ENCODE peak calls at places on chromosome 14, in four cellular contexts. G, M, P and X are unnamed samples.

GRCh38 chr14:49456589-49456988 is 129.6 kb downstream of the RPS29 start:
- DNase-seq in G (no peak), M (no peak), P (no peak), X (no peak)

GRCh38 chr14:56813143-56813551 is 2.9 kb upstream of the OTX2 start:
- DNase-seq in G (no peak), M (no peak), P (no peak), X (no peak)

GRCh38 chr14:23437142-23438129 is 2.0 kb upstream of the MYH7 start:
- DNase-seq in G (no peak), M (no peak), P (no peak), X (no peak)

GRCh38 chr14:74691456-74691855 is 21.4 kb downstream of the AREL1 start:
- DNase-seq in G (no peak), M (no peak), P (no peak), X (no peak)

GRCh38 chr14:33837943-33838683 is 112.8 kb downstream of the EGLN3 start:
- DNase-seq in G (no peak), M (no peak), P (no peak), X (no peak)

GRCh38 chr14:56129092-56129491 is 10.9 kb downstream of the PELI2 start:
- DNase-seq in G (no peak), M (no peak), P (no peak), X (no peak)

GRCh38 chr14:105499256-105500035 is 8.4 kb downstream of the TEDC1 start:
- DNase-seq in G (no peak), M (no peak), P (no peak), X (no peak)

GRCh38 chr14:26709019-26709418 is 111.2 kb upstream of the NOVA1 start:
- DNase-seq in G (no peak), M (no peak), P (peak; percentile 32), X (peak; percentile 35)

GRCh38 chr14:99028521-99028920 is 243.5 kb downstream of the BCL11B start:
- DNase-seq in G (no peak), M (no peak), P (no peak), X (no peak)

GRCh38 chr14:45112886-45113772 is 21.2 kb downstream of the FKBP3 start:
- DNase-seq in G (no peak), M (peak; percentile 53), P (no peak), X (no peak)

GRCh38 chr14:90496379-90496778 is 99.5 kb downstream of the CALM1 start:
- DNase-seq in G (no peak), M (no peak), P (no peak), X (no peak)

GRCh38 chr14:57078054-57078453 is 190.7 kb downstream of the EXOC5 start:
- DNase-seq in G (no peak), M (no peak), P (no peak), X (no peak)

GRCh38 chr14:37133284-37133913 is 39.0 kb downstream of the SLC25A21 start:
- DNase-seq in G (no peak), M (no peak), P (no peak), X (no peak)

DNA sequence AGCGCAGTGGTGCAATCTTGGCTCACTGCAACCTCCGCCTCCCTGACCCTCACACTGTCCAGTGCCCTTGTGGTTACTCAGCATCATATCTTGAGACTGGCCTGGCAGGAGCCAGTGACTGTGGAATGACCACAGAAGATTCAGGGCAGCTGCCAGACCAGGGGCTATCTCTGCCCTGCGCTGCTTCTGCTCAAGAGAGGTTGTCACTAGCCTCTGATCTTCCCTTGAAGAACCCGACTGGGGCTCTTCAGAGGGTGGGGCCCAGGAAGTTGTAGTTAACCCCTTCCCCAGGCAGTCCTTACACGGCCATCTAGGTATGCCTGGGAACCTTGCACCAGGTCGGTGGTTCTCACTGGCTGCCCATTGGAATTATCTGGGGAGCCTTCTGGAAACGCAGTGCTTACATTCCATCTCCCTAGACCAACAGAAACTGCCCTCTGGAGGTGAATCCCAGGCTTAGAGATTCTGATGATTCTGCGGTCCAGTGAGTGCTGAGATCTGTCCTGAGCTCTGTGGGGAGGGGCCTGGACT is 41.4 kb downstream of the PLEKHG3 start:
- DNase-seq in G (no peak), M (peak; percentile 72), P (no peak), X (no peak)
- TF ChIP-seq CTCF in G (peak; percentile 18), M (peak; percentile 61), P (peak; percentile 19), X (peak; percentile 39)

DNA sequence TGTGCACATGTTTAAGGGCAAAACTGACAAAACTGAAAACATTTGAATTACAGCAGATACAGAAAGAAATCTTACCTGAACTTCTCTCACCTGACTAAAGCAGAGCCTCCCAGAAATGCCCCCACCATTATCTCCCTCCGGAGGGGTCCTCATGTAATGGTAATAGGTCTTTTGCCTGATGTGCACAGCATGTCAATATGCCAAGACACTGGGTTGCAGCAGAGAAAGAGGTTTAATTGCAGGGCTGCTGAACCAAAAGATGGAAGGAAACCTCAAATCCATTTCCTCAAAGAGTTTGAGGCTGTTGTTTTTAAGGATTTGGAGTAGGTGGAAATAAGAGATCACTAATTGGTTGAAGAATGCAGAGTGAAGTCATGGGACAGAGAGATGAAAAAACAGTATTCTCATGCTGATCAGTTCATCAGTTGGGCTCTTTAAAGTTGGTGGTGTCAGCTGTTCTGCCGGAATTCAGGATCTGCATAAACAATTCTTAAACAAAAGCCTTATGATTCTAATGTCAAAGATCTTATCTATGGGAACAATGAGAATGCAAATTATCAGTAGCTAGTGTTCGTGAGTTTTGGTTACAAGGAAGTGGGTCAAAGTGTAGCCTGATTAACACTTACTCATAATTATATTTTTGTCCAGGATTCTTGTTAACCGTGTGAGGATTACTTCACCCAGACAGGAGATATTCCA is 18.2 kb downstream of the ANG start:
- DNase-seq in G (no peak), M (peak; percentile 8), P (no peak), X (no peak)
- H3K4me3 ChIP-seq in G (no peak overlapping the region), M (no peak overlapping the region), P (no peak overlapping the region), X (no peak overlapping the region)

GRCh38 chr14:100190126-100190525 is 30.7 kb upstream of the DEGS2 start:
- DNase-seq in G (no peak), M (no peak), P (no peak), X (no peak)

GRCh38 chr14:100192672-100193416 is 33.4 kb upstream of the DEGS2 start:
- DNase-seq in G (peak; percentile 100), M (peak; percentile 98), P (peak; percentile 93), X (peak; percentile 91)

GRCh38 chr14:100191584-100192249 is 32.3 kb upstream of the DEGS2 start:
- DNase-seq in G (no peak), M (no peak), P (no peak), X (no peak)

GRCh38 chr14:100192250-100192671 is 32.8 kb upstream of the DEGS2 start:
- DNase-seq in G (no peak), M (no peak), P (no peak), X (no peak)

GRCh38 chr14:100193417-100194357 is 34.2 kb upstream of the DEGS2 start:
- DNase-seq in G (no peak), M (no peak), P (no peak), X (no peak)
- TF ChIP-seq CTCF in G (no peak), M (no peak), P (no peak), X (no peak)

GRCh38 chr14:31877333-31877798 is 199.7 kb upstream of the ARHGAP5 start:
- DNase-seq in G (no peak), M (peak; percentile 56), P (no peak), X (no peak)
- H3K4me3 ChIP-seq in G (no peak overlapping the region), M (peak overlapping the region; percentile 40), P (no peak overlapping the region), X (no peak overlapping the region)

DNA sequence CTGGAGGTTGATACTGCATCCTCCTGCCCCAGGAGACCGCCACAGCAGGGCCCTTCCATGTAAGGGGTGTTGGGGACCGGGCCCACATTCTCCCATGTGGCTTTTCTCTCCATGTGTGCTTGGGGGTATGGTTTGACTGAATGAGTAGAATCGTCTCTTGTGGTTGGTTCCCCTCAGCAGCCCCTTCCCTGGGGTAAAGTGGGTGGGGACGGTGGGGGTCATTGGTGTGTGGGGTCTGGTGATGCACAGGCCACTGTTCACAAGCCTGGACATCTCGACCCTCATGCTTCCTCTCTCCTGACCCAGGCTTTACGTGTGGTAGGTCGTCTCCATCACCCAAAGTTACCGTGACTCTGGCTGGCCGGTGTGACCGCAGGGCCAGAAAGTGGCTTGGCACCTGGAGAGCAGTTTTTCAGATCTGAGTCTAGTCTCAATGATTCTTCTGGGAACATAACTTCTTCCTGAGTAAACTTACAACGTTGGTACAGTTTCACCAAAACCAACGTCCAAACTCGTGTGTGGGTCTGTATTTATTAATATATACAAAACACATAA is 17.7 kb downstream of the DCAF4 start:
- DNase-seq in G (no peak), M (no peak), P (no peak), X (no peak)
- TF ChIP-seq CTCF in G (no peak), M (no peak), P (no peak), X (no peak)

DNA sequence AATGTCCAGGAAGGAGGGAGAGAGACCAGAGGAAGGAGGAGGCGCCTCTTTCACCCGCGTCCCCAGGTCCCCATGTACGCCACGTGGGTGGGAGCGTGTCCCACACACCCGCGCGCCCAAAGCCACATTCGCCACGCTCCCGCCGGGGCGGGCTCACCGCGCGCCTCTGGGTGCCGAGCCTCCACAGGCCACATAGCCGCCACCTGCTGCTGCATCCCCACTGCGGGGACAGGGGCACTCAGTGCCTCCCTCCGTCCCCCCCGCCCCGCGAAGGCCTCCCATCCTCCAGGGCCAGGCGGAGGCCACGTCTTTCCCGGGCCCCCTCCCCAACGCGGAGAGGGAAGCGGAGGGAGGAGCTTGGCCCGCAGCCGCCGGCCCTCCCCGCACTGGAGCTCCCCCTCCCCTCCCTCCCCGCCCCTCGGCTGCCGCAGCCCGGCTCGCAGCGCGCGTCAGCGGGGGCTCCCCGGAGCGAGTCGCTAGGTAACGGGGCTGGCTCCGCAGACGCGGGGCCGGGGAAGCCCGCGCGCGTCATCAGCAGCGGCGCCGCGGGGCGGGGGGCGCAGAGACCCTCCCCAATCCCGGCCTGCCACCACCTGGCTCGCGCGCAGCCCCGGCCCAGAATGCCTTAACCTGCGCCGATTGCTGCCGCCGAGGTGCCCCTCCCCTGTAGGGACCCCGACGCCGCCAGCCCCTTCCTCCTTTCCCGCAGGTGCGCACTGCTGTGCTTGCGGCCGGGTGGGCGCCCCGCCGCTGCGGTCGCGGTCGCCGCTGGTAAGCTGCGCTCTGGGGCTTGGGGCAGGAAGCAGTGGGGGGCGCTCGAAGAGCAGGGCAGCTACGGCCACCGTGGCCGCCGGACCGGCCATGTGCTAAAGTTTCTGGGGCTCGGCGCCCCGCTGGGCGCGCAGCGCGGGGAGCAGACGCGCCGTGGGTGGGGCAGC is 532 bp upstream of the TUNAR start:
- DNase-seq in G (peak; percentile 55), M (no peak), P (no peak), X (no peak)
- H3K4me3 ChIP-seq in G (peak overlapping the region; percentile 72), M (no peak overlapping the region), P (peak overlapping the region; percentile 33), X (no peak overlapping the region)

GRCh38 chr14:103539056-103539825 is 10.2 kb downstream of the TRMT61A start:
- DNase-seq in G (no peak), M (no peak), P (no peak), X (no peak)
- TF ChIP-seq CTCF in G (no peak), M (no peak), P (no peak), X (no peak)